ENCODE peak calls at places on chromosomes 12 and 14, in five cellular contexts. E is K562, Q is GM12878, X is upper lobe of left lung, H is HCT116. M is an unnamed sample.

GRCh38 chr14:96268426-96269358 is 12.7 kb downstream of the BDKRB1 start:
- DNase-seq in E (no peak), Q (no peak), X (peak; percentile 36), H (no peak), M (no peak)

GRCh38 chr14:37579250-37579649 is 15.8 kb downstream of the FOXA1 start:
- DNase-seq in H (no peak), Q (no peak), X (no peak), E (no peak), M (no peak)

GRCh38 chr14:92470215-92470614 is 43.4 kb upstream of the RIN3 start:
- DNase-seq in H (no peak), X (no peak), Q (no peak), E (no peak), M (no peak)

GRCh38 chr12:18101043-18101442 is 11.1 kb upstream of the RERGL start:
- DNase-seq in E (no peak), H (no peak), X (no peak), Q (no peak), M (no peak)

GRCh38 chr12:13100610-13100881 is 2.9 kb downstream of the GSG1 start:
- DNase-seq in H (no peak), X (no peak), E (no peak), Q (no peak), M (no peak)

GRCh38 chr14:97824218-97824617 is 1027.0 kb downstream of the VRK1 start:
- DNase-seq in X (no peak), E (no peak), H (no peak), Q (no peak), M (no peak)

GRCh38 chr14:49206832-49207231 is 379.3 kb downstream of the RPS29 start:
- DNase-seq in Q (no peak), X (no peak), H (no peak), E (no peak), M (no peak)

GRCh38 chr12:13234045-13234641 is 37.6 kb downstream of the EMP1 start:
- DNase-seq in H (peak; percentile 61), X (peak; percentile 43), Q (no peak), E (peak; percentile 14), M (no peak)

GRCh38 chr12:127621366-127621765 is 645.6 kb upstream of the TMEM132C start:
- DNase-seq in E (no peak), H (no peak), Q (no peak), X (no peak), M (no peak)

GRCh38 chr12:48681416-48681737 is 661 bp downstream of the KANSL2 start:
- DNase-seq in H (no peak), Q (no peak), X (no peak), E (no peak), M (peak; percentile 27)

GRCh38 chr14:105375635-105376057 is 22.7 kb upstream of the TEX22 start:
- DNase-seq in H (no peak), Q (no peak), E (no peak), X (no peak), M (no peak)

GRCh38 chr12:19158909-19159308 is 29.4 kb downstream of the PLEKHA5 start:
- DNase-seq in E (no peak), H (no peak), X (no peak), Q (no peak), M (no peak)

GRCh38 chr14:85528882-85529585 is 910 bp upstream of the FLRT2 start:
- DNase-seq in H (no peak), Q (no peak), X (no peak), E (no peak), M (no peak)

GRCh38 chr14:105495990-105496830 is 5.2 kb downstream of the TEDC1 start:
- DNase-seq in H (no peak), Q (no peak), E (no peak), X (peak; percentile 18), M (peak; percentile 19)

GRCh38 chr12:71135812-71136176 is 22.0 kb downstream of the TSPAN8 start:
- DNase-seq in E (no peak), H (no peak), X (no peak), Q (no peak), M (no peak)

GRCh38 chr14:101636081-101636560 is 74.8 kb downstream of the DIO3 start:
- DNase-seq in E (no peak), Q (peak; percentile 3), X (no peak), H (no peak), M (no peak)

GRCh38 chr14:77181603-77182437 is at the start of gene TMEM63C:
- DNase-seq in H (peak; percentile 93), X (no peak), Q (peak; percentile 21), E (no peak), M (peak; percentile 53)

GRCh38 chr14:100143523-100143922 is 15.9 kb downstream of the DEGS2 start:
- DNase-seq in X (no peak), E (no peak), Q (no peak), H (no peak), M (no peak)

GRCh38 chr14:37472906-37473305 is 122.1 kb downstream of the FOXA1 start:
- DNase-seq in Q (no peak), X (no peak), H (no peak), E (no peak), M (no peak)

GRCh38 chr12:132451172-132451835 is 38.6 kb upstream of the FBRSL1 start:
- DNase-seq in X (no peak), H (no peak), E (no peak), Q (no peak), M (peak; percentile 75)

GRCh38 chr12:6863033-6863432 is 4.3 kb upstream of the TPI1 start:
- DNase-seq in X (no peak), E (no peak), H (no peak), Q (no peak), M (no peak)

GRCh38 chr14:100893228-100893601 is 10.3 kb downstream of the RTL1 start:
- DNase-seq in E (no peak), Q (no peak), X (peak; percentile 13), H (no peak), M (no peak)

GRCh38 chr12:106582264-106582591 is 576 bp upstream of the RFX4 start:
- DNase-seq in E (no peak), X (no peak), Q (no peak), H (no peak), M (no peak)

GRCh38 chr12:132146772-132147422 is 2.6 kb downstream of the NOC4L start:
- DNase-seq in H (no peak), E (no peak), X (no peak), Q (no peak), M (no peak)

GRCh38 chr12:13864081-13864673 is 117.2 kb downstream of the GRIN2B start:
- DNase-seq in X (peak; percentile 64), H (peak; percentile 54), E (peak; percentile 39), Q (peak; percentile 11), M (peak; percentile 23)

GRCh38 chr12:53560386-53560785 is 53.1 kb upstream of the NPFF start:
- DNase-seq in E (no peak), X (no peak), H (no peak), Q (no peak), M (no peak)

GRCh38 chr12:49917126-49917787 is 13.6 kb upstream of the FAIM2 start:
- DNase-seq in E (no peak), H (no peak), X (no peak), Q (no peak), M (no peak)

GRCh38 chr12:49920241-49920914 is 16.7 kb upstream of the FAIM2 start:
- DNase-seq in X (no peak), E (no peak), H (no peak), Q (no peak), M (no peak)

GRCh38 chr12:49920915-49921286 is 17.2 kb upstream of the FAIM2 start:
- DNase-seq in H (no peak), Q (no peak), X (no peak), E (no peak), M (no peak)

GRCh38 chr12:49916129-49916919 is 12.6 kb upstream of the FAIM2 start:
- DNase-seq in H (no peak), E (no peak), Q (no peak), X (no peak), M (no peak)

GRCh38 chr12:49917788-49918173 is 14.1 kb upstream of the FAIM2 start:
- DNase-seq in E (no peak), Q (no peak), H (no peak), X (no peak), M (no peak)
- TF ChIP-seq POLR2AphosphoS5 in E (no peak), Q (no peak), H (no peak), X (no peak), M (no peak)

GRCh38 chr12:52249511-52250047 is 16.5 kb downstream of the KRT7 start:
- DNase-seq in H (no peak), X (no peak), E (no peak), Q (no peak), M (no peak)

GRCh38 chr12:52247622-52248540 is 14.8 kb downstream of the KRT7 start:
- DNase-seq in H (no peak), X (no peak), E (no peak), Q (no peak), M (no peak)

GRCh38 chr12:52248541-52249035 is 15.5 kb downstream of the KRT7 start:
- DNase-seq in X (no peak), Q (no peak), E (no peak), H (no peak), M (no peak)

GRCh38 chr12:52250048-52250990 is 17.3 kb downstream of the KRT7 start:
- DNase-seq in E (no peak), H (no peak), X (peak; percentile 12), Q (no peak), M (no peak)

GRCh38 chr12:52249041-52249461 is 16.0 kb downstream of the KRT7 start:
- DNase-seq in Q (no peak), X (peak; percentile 71), H (no peak), E (no peak), M (no peak)
- TF ChIP-seq POLR2A in Q (no peak), X (no peak), H (no peak), E (no peak), M (no peak)

DNA sequence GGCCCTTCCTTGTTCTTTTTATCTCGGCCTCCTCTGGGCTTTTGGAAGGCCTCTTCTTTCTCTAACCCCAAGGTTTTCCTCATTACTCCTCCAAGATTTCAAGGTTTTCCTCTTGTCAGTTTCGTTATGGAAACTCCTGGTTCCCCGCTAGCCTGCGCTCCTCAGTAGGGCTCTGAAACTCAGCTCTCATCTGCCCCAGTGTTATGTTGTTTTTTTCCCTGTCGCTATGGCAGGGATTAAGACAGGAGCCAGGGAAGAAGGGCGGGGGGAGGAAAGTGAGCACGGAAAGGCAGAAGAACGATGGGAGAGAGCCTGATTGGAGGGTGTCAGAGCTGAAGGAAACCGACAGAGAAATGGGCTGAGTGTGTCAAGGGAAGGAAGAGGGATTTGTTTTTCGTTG is 26.5 kb upstream of the JDP2 start:
- DNase-seq in X (no peak), H (no peak), Q (no peak), E (no peak), M (no peak)
- TF ChIP-seq POLR2AphosphoS5 in X (no peak), H (no peak), Q (no peak), E (no peak), M (no peak)

DNA sequence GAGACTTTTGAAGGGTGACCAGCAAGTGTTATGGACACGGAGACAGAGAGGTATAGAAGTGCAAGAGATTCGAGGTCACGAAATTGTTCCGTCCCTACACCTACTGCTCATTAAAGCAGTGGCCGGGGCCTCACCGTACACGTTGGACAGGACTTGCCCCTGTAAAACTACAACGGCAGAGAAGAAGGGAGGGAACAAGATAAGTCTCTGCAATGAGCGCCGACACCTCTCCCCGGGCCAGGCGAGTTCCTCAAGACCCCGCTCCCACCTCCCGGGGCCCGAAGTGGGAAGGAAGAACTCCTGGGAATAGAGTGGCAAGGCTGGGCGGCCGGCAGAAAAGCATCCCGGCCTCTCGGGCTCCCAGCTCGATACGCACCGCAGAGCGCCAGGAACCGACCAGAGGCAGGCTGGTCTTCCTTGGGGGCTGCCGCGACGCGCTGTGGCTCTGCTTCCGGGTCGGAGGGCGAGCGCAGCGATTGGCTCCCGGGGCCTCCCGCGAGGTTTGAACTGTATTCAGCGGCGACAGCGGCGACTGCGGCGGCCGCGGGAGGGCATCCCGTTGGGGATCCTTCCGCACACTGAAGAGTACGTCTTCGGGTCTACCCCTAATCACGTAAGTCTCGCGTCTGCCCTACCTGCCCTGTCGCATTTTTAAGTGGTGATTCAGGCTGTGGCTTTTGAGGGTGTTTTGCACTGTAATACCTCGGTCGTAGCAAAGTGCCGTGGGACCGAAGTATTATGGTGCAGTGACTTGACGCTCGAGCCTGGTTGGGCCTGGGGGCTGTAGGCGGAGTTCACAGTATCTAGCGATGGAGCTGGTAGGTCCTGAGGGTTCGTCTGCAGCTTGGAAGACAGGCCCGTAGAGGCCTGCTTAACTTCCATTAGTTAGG is at the start of the genes NUP37 and PARPBP:
- DNase-seq in H (peak; percentile 86), X (peak; percentile 89), E (peak; percentile 92), Q (peak; percentile 68), M (peak; percentile 75)
- TF ChIP-seq POLR2A in H (peak; percentile 70), X (no peak), E (peak; percentile 96), Q (peak; percentile 95), M (peak; percentile 93)

M was measured in GM12892.